ENCODE peak calls at places on chromosomes 4 and X, in seven cellular contexts. T, F, Z, Q, O, M and H are unnamed samples.

GRCh38 chr4:90120037-90120436 is 7.2 kb upstream of the CCSER1 start:
- DNase-seq in T (peak), O (no peak), Q (no peak), Z (no peak), M (no peak), F (no peak), H (no peak)

GRCh38 chr4:102687373-102687981 is 73.3 kb downstream of the MANBA start:
- DNase-seq in M (no peak), Z (no peak), Q (no peak), O (no peak), F (no peak), T (no peak), H (no peak)

GRCh38 chr4:145011636-145012035 is 86.4 kb downstream of the ANAPC10 start:
- DNase-seq in Z (no peak), M (no peak), T (no peak), Q (no peak), F (no peak), O (no peak), H (no peak)

GRCh38 chr4:21512351-21512750 is 436.2 kb downstream of the KCNIP4 start:
- DNase-seq in T (no peak), Z (peak), Q (peak), F (no peak), M (no peak), O (no peak), H (peak)

GRCh38 chr4:98720871-98721480 is 62.6 kb upstream of the TSPAN5 start:
- DNase-seq in Z (no peak), Q (no peak), T (no peak), F (no peak), O (no peak), M (no peak), H (no peak)

GRCh38 chrX:77622233-77622632 is 163.8 kb downstream of the ATRX start:
- DNase-seq in Q (no peak), F (no peak), T (no peak), O (no peak), M (no peak), Z (no peak), H (no peak)

GRCh38 chrX:45309096-45309495 is 108.4 kb upstream of the DIPK2B start:
- DNase-seq in T (no peak), F (no peak), Z (no peak), Q (no peak), M (no peak), O (no peak), H (no peak)

GRCh38 chrX:24890677-24891076 is 125.1 kb downstream of the ARX start:
- DNase-seq in Z (no peak), M (no peak), Q (no peak), F (no peak), T (no peak), O (no peak), H (no peak)

GRCh38 chr4:46946914-46947313 is 37.9 kb upstream of the COX7B2 start:
- DNase-seq in F (no peak), T (no peak), M (no peak), Z (no peak), O (no peak), Q (no peak), H (no peak)

GRCh38 chr4:6607368-6608050 is 32.5 kb downstream of the MAN2B2 start:
- DNase-seq in Z (no peak), F (no peak), T (no peak), Q (no peak), M (no peak), O (no peak), H (no peak)

GRCh38 chr4:53717064-53717549 is 125.8 kb upstream of the LNX1 start:
- DNase-seq in T (no peak), F (no peak), O (peak), M (no peak), Q (no peak), Z (no peak), H (no peak)

GRCh38 chrX:12447448-12448154 is 309.3 kb downstream of the FRMPD4 start:
- DNase-seq in Q (peak), M (no peak), T (no peak), F (no peak), O (no peak), Z (no peak), H (no peak)

GRCh38 chr4:162163892-162164759 is at the start of gene FSTL5:
- DNase-seq in M (no peak), Z (peak), F (peak), T (peak), O (peak), Q (no peak), H (peak)

GRCh38 chrX:129531132-129531531 is 7.8 kb upstream of the SMARCA1 start:
- DNase-seq in F (no peak), T (no peak), Q (no peak), Z (no peak), M (no peak), O (no peak), H (no peak)

GRCh38 chr4:150591284-150591874 is 9.4 kb downstream of the MAB21L2 start:
- DNase-seq in Q (no peak), O (no peak), M (no peak), T (no peak), F (no peak), Z (no peak), H (no peak)

GRCh38 chrX:110384490-110384889 is 25.8 kb downstream of the RTL9 start:
- DNase-seq in F (no peak), Q (no peak), T (no peak), O (no peak), Z (no peak), M (no peak), H (no peak)

GRCh38 chrX:1355131-1355799 is 18.7 kb downstream of the IL3RA start:
- DNase-seq in T (no peak), M (no peak), Z (no peak), O (no peak), F (no peak), Q (no peak), H (no peak)

GRCh38 chrX:73455171-73455570 is 8.3 kb downstream of the CDX4 start:
- DNase-seq in M (no peak), Z (no peak), O (no peak), T (no peak), F (no peak), Q (no peak), H (no peak)

GRCh38 chr4:180538384-180539052 is 1704.7 kb upstream of the TENM3 start:
- DNase-seq in M (no peak), O (no peak), Q (no peak), T (no peak), Z (no peak), F (no peak), H (no peak)

GRCh38 chr4:21470531-21470930 is 478.0 kb downstream of the KCNIP4 start:
- DNase-seq in F (no peak), M (no peak), Q (peak), O (no peak), Z (no peak), T (peak), H (no peak)